ENCODE peak calls at places on chromosomes 13 and 19, in eight cellular contexts. One of them, this sample, is unnamed.

GRCh38 chr13:29868581-29868980 is 18.2 kb upstream of the UBL3 start:
- DNase-seq in skeletal muscle cell: no peak
- DNase-seq in activated CD4-positive, alpha-beta T cell treated with anti-CD3 and anti-CD28 coated beads, Interleukin-2, amount 10 ng/mL, durations not matched to agents 7 days and 5 days: no peak
- DNase-seq in body of pancreas: no peak
- DNase-seq in HT1080: no peak
- DNase-seq in T follicular helper cell: no peak
- DNase-seq in cerebellar nuclear complex: no peak
- DNase-seq in stimulated activated CD4-positive, alpha-beta T cell treated with anti-CD3 and anti-CD28 coated beads, Interleukin-1b, Interleukin-23, amount 100 ng/mL, for 24 hours: no peak
- DNase-seq in this sample: no peak

GRCh38 chr19:47024502-47024901 is 4.9 kb downstream of the NPAS1 start:
- DNase-seq in skeletal muscle cell: no peak
- DNase-seq in activated CD4-positive, alpha-beta T cell treated with anti-CD3 and anti-CD28 coated beads, Interleukin-2, amount 10 ng/mL, durations not matched to agents 7 days and 5 days: no peak
- DNase-seq in body of pancreas: no peak
- DNase-seq in HT1080: no peak
- DNase-seq in T follicular helper cell: no peak
- DNase-seq in cerebellar nuclear complex: no peak
- DNase-seq in stimulated activated CD4-positive, alpha-beta T cell treated with anti-CD3 and anti-CD28 coated beads, Interleukin-1b, Interleukin-23, amount 100 ng/mL, for 24 hours: no peak
- DNase-seq in this sample: no peak

GRCh38 chr13:110978390-110978789 is 63.5 kb upstream of the ANKRD10 start:
- DNase-seq in skeletal muscle cell: no peak
- DNase-seq in activated CD4-positive, alpha-beta T cell treated with anti-CD3 and anti-CD28 coated beads, Interleukin-2, amount 10 ng/mL, durations not matched to agents 7 days and 5 days: no peak
- DNase-seq in body of pancreas: no peak
- DNase-seq in HT1080: no peak
- DNase-seq in T follicular helper cell: no peak
- DNase-seq in cerebellar nuclear complex: no peak
- DNase-seq in stimulated activated CD4-positive, alpha-beta T cell treated with anti-CD3 and anti-CD28 coated beads, Interleukin-1b, Interleukin-23, amount 100 ng/mL, for 24 hours: no peak
- DNase-seq in this sample: no peak

GRCh38 chr13:75489502-75490263 is 7.7 kb upstream of the TBC1D4 start:
- DNase-seq in skeletal muscle cell: no peak
- DNase-seq in activated CD4-positive, alpha-beta T cell treated with anti-CD3 and anti-CD28 coated beads, Interleukin-2, amount 10 ng/mL, durations not matched to agents 7 days and 5 days: no peak
- DNase-seq in body of pancreas: peak; percentile 53
- DNase-seq in HT1080: peak; percentile 46
- DNase-seq in T follicular helper cell: no peak
- DNase-seq in cerebellar nuclear complex: no peak
- DNase-seq in stimulated activated CD4-positive, alpha-beta T cell treated with anti-CD3 and anti-CD28 coated beads, Interleukin-1b, Interleukin-23, amount 100 ng/mL, for 24 hours: no peak
- DNase-seq in this sample: no peak

GRCh38 chr13:110070511-110071120 is 236.3 kb downstream of the COL4A1 start:
- DNase-seq in skeletal muscle cell: peak; percentile 54
- DNase-seq in activated CD4-positive, alpha-beta T cell treated with anti-CD3 and anti-CD28 coated beads, Interleukin-2, amount 10 ng/mL, durations not matched to agents 7 days and 5 days: no peak
- DNase-seq in body of pancreas: no peak
- DNase-seq in HT1080: peak; percentile 75
- DNase-seq in T follicular helper cell: no peak
- DNase-seq in cerebellar nuclear complex: no peak
- DNase-seq in stimulated activated CD4-positive, alpha-beta T cell treated with anti-CD3 and anti-CD28 coated beads, Interleukin-1b, Interleukin-23, amount 100 ng/mL, for 24 hours: no peak
- DNase-seq in this sample: no peak

GRCh38 chr13:84607614-84608013 is 725.3 kb upstream of the SLITRK1 start:
- DNase-seq in skeletal muscle cell: peak; percentile 73
- DNase-seq in activated CD4-positive, alpha-beta T cell treated with anti-CD3 and anti-CD28 coated beads, Interleukin-2, amount 10 ng/mL, durations not matched to agents 7 days and 5 days: no peak
- DNase-seq in body of pancreas: no peak
- DNase-seq in HT1080: peak; percentile 60
- DNase-seq in T follicular helper cell: no peak
- DNase-seq in cerebellar nuclear complex: no peak
- DNase-seq in stimulated activated CD4-positive, alpha-beta T cell treated with anti-CD3 and anti-CD28 coated beads, Interleukin-1b, Interleukin-23, amount 100 ng/mL, for 24 hours: no peak
- DNase-seq in this sample: no peak

GRCh38 chr13:23673354-23673753 is 103.1 kb downstream of the TNFRSF19 start:
- DNase-seq in skeletal muscle cell: peak; percentile 92
- DNase-seq in activated CD4-positive, alpha-beta T cell treated with anti-CD3 and anti-CD28 coated beads, Interleukin-2, amount 10 ng/mL, durations not matched to agents 7 days and 5 days: no peak
- DNase-seq in body of pancreas: no peak
- DNase-seq in HT1080: peak; percentile 84
- DNase-seq in T follicular helper cell: no peak
- DNase-seq in cerebellar nuclear complex: no peak
- DNase-seq in stimulated activated CD4-positive, alpha-beta T cell treated with anti-CD3 and anti-CD28 coated beads, Interleukin-1b, Interleukin-23, amount 100 ng/mL, for 24 hours: no peak
- DNase-seq in this sample: no peak

GRCh38 chr13:51269039-51269438 is 46.8 kb downstream of the FAM124A start:
- DNase-seq in skeletal muscle cell: no peak
- DNase-seq in activated CD4-positive, alpha-beta T cell treated with anti-CD3 and anti-CD28 coated beads, Interleukin-2, amount 10 ng/mL, durations not matched to agents 7 days and 5 days: no peak
- DNase-seq in body of pancreas: no peak
- DNase-seq in HT1080: no peak
- DNase-seq in T follicular helper cell: no peak
- DNase-seq in cerebellar nuclear complex: no peak
- DNase-seq in stimulated activated CD4-positive, alpha-beta T cell treated with anti-CD3 and anti-CD28 coated beads, Interleukin-1b, Interleukin-23, amount 100 ng/mL, for 24 hours: no peak
- DNase-seq in this sample: no peak

GRCh38 chr13:54965881-54966280 is 1937.3 kb downstream of the OLFM4 start:
- DNase-seq in skeletal muscle cell: no peak
- DNase-seq in activated CD4-positive, alpha-beta T cell treated with anti-CD3 and anti-CD28 coated beads, Interleukin-2, amount 10 ng/mL, durations not matched to agents 7 days and 5 days: no peak
- DNase-seq in body of pancreas: no peak
- DNase-seq in HT1080: peak; percentile 78
- DNase-seq in T follicular helper cell: no peak
- DNase-seq in cerebellar nuclear complex: no peak
- DNase-seq in stimulated activated CD4-positive, alpha-beta T cell treated with anti-CD3 and anti-CD28 coated beads, Interleukin-1b, Interleukin-23, amount 100 ng/mL, for 24 hours: no peak
- DNase-seq in this sample: no peak

GRCh38 chr19:21581646-21582045 is 76.2 kb downstream of the ZNF429 start:
- DNase-seq in skeletal muscle cell: no peak
- DNase-seq in activated CD4-positive, alpha-beta T cell treated with anti-CD3 and anti-CD28 coated beads, Interleukin-2, amount 10 ng/mL, durations not matched to agents 7 days and 5 days: no peak
- DNase-seq in body of pancreas: peak; percentile 76
- DNase-seq in HT1080: no peak
- DNase-seq in T follicular helper cell: no peak
- DNase-seq in cerebellar nuclear complex: peak; percentile 74
- DNase-seq in stimulated activated CD4-positive, alpha-beta T cell treated with anti-CD3 and anti-CD28 coated beads, Interleukin-1b, Interleukin-23, amount 100 ng/mL, for 24 hours: no peak
- DNase-seq in this sample: no peak

GRCh38 chr13:98975822-98976261 is 2.0 kb downstream of the DOCK9 start:
- DNase-seq in skeletal muscle cell: no peak
- DNase-seq in activated CD4-positive, alpha-beta T cell treated with anti-CD3 and anti-CD28 coated beads, Interleukin-2, amount 10 ng/mL, durations not matched to agents 7 days and 5 days: no peak
- DNase-seq in body of pancreas: no peak
- DNase-seq in HT1080: peak; percentile 54
- DNase-seq in T follicular helper cell: no peak
- DNase-seq in cerebellar nuclear complex: no peak
- DNase-seq in stimulated activated CD4-positive, alpha-beta T cell treated with anti-CD3 and anti-CD28 coated beads, Interleukin-1b, Interleukin-23, amount 100 ng/mL, for 24 hours: no peak
- DNase-seq in this sample: no peak

GRCh38 chr19:10260141-10260584 is 8.1 kb downstream of the MRPL4 start:
- DNase-seq in skeletal muscle cell: no peak
- DNase-seq in activated CD4-positive, alpha-beta T cell treated with anti-CD3 and anti-CD28 coated beads, Interleukin-2, amount 10 ng/mL, durations not matched to agents 7 days and 5 days: no peak
- DNase-seq in body of pancreas: no peak
- DNase-seq in HT1080: no peak
- DNase-seq in T follicular helper cell: no peak
- DNase-seq in cerebellar nuclear complex: no peak
- DNase-seq in stimulated activated CD4-positive, alpha-beta T cell treated with anti-CD3 and anti-CD28 coated beads, Interleukin-1b, Interleukin-23, amount 100 ng/mL, for 24 hours: no peak
- DNase-seq in this sample: no peak

GRCh38 chr19:44212865-44213346 is 574 bp downstream of the ZNF227 start:
- DNase-seq in skeletal muscle cell: no peak
- DNase-seq in activated CD4-positive, alpha-beta T cell treated with anti-CD3 and anti-CD28 coated beads, Interleukin-2, amount 10 ng/mL, durations not matched to agents 7 days and 5 days: no peak
- DNase-seq in body of pancreas: no peak
- DNase-seq in HT1080: peak; percentile 57
- DNase-seq in T follicular helper cell: no peak
- DNase-seq in cerebellar nuclear complex: no peak
- DNase-seq in stimulated activated CD4-positive, alpha-beta T cell treated with anti-CD3 and anti-CD28 coated beads, Interleukin-1b, Interleukin-23, amount 100 ng/mL, for 24 hours: no peak
- DNase-seq in this sample: no peak

GRCh38 chr13:43360911-43361605 is 337.7 kb downstream of the DNAJC15 start:
- DNase-seq in skeletal muscle cell: no peak
- DNase-seq in activated CD4-positive, alpha-beta T cell treated with anti-CD3 and anti-CD28 coated beads, Interleukin-2, amount 10 ng/mL, durations not matched to agents 7 days and 5 days: no peak
- DNase-seq in body of pancreas: no peak
- DNase-seq in HT1080: peak; percentile 60
- DNase-seq in T follicular helper cell: no peak
- DNase-seq in cerebellar nuclear complex: no peak
- DNase-seq in stimulated activated CD4-positive, alpha-beta T cell treated with anti-CD3 and anti-CD28 coated beads, Interleukin-1b, Interleukin-23, amount 100 ng/mL, for 24 hours: no peak
- DNase-seq in this sample: no peak

GRCh38 chr19:13935765-13936486 is 2.3 kb downstream of the PODNL1 start:
- DNase-seq in skeletal muscle cell: no peak
- DNase-seq in activated CD4-positive, alpha-beta T cell treated with anti-CD3 and anti-CD28 coated beads, Interleukin-2, amount 10 ng/mL, durations not matched to agents 7 days and 5 days: no peak
- DNase-seq in body of pancreas: no peak
- DNase-seq in HT1080: no peak
- DNase-seq in T follicular helper cell: no peak
- DNase-seq in cerebellar nuclear complex: no peak
- DNase-seq in stimulated activated CD4-positive, alpha-beta T cell treated with anti-CD3 and anti-CD28 coated beads, Interleukin-1b, Interleukin-23, amount 100 ng/mL, for 24 hours: no peak
- DNase-seq in this sample: no peak

GRCh38 chr13:99926014-99926731 is 45.4 kb downstream of the ZIC5 start:
- DNase-seq in skeletal muscle cell: no peak
- DNase-seq in activated CD4-positive, alpha-beta T cell treated with anti-CD3 and anti-CD28 coated beads, Interleukin-2, amount 10 ng/mL, durations not matched to agents 7 days and 5 days: no peak
- DNase-seq in body of pancreas: peak; percentile 52
- DNase-seq in HT1080: peak; percentile 42
- DNase-seq in T follicular helper cell: no peak
- DNase-seq in cerebellar nuclear complex: no peak
- DNase-seq in stimulated activated CD4-positive, alpha-beta T cell treated with anti-CD3 and anti-CD28 coated beads, Interleukin-1b, Interleukin-23, amount 100 ng/mL, for 24 hours: no peak
- DNase-seq in this sample: no peak

GRCh38 chr13:44148159-44148929 is 225.3 kb upstream of the SERP2 start:
- DNase-seq in skeletal muscle cell: peak; percentile 51
- DNase-seq in activated CD4-positive, alpha-beta T cell treated with anti-CD3 and anti-CD28 coated beads, Interleukin-2, amount 10 ng/mL, durations not matched to agents 7 days and 5 days: no peak
- DNase-seq in body of pancreas: no peak
- DNase-seq in HT1080: peak; percentile 59
- DNase-seq in T follicular helper cell: no peak
- DNase-seq in cerebellar nuclear complex: no peak
- DNase-seq in stimulated activated CD4-positive, alpha-beta T cell treated with anti-CD3 and anti-CD28 coated beads, Interleukin-1b, Interleukin-23, amount 100 ng/mL, for 24 hours: no peak
- DNase-seq in this sample: no peak

GRCh38 chr19:45439569-45440258 is 16.0 kb upstream of the ERCC1 start:
- DNase-seq in skeletal muscle cell: no peak
- DNase-seq in activated CD4-positive, alpha-beta T cell treated with anti-CD3 and anti-CD28 coated beads, Interleukin-2, amount 10 ng/mL, durations not matched to agents 7 days and 5 days: peak; percentile 80
- DNase-seq in body of pancreas: peak; percentile 85
- DNase-seq in HT1080: peak; percentile 69
- DNase-seq in T follicular helper cell: peak; percentile 75
- DNase-seq in cerebellar nuclear complex: peak; percentile 49
- DNase-seq in stimulated activated CD4-positive, alpha-beta T cell treated with anti-CD3 and anti-CD28 coated beads, Interleukin-1b, Interleukin-23, amount 100 ng/mL, for 24 hours: peak; percentile 58
- DNase-seq in this sample: no peak

GRCh38 chr13:28268800-28269223 is 130.5 kb downstream of the PAN3 start:
- DNase-seq in skeletal muscle cell: no peak
- DNase-seq in activated CD4-positive, alpha-beta T cell treated with anti-CD3 and anti-CD28 coated beads, Interleukin-2, amount 10 ng/mL, durations not matched to agents 7 days and 5 days: no peak
- DNase-seq in body of pancreas: no peak
- DNase-seq in HT1080: no peak
- DNase-seq in T follicular helper cell: no peak
- DNase-seq in cerebellar nuclear complex: no peak
- DNase-seq in stimulated activated CD4-positive, alpha-beta T cell treated with anti-CD3 and anti-CD28 coated beads, Interleukin-1b, Interleukin-23, amount 100 ng/mL, for 24 hours: no peak
- DNase-seq in this sample: no peak

GRCh38 chr19:38869160-38869835 is 8.8 kb downstream of the RINL start:
- DNase-seq in skeletal muscle cell: no peak
- DNase-seq in activated CD4-positive, alpha-beta T cell treated with anti-CD3 and anti-CD28 coated beads, Interleukin-2, amount 10 ng/mL, durations not matched to agents 7 days and 5 days: peak; percentile 43
- DNase-seq in body of pancreas: peak; percentile 59
- DNase-seq in HT1080: no peak
- DNase-seq in T follicular helper cell: no peak
- DNase-seq in cerebellar nuclear complex: no peak
- DNase-seq in stimulated activated CD4-positive, alpha-beta T cell treated with anti-CD3 and anti-CD28 coated beads, Interleukin-1b, Interleukin-23, amount 100 ng/mL, for 24 hours: no peak
- DNase-seq in this sample: no peak

GRCh38 chr13:93881418-93881817 is 598.1 kb downstream of the DCT start:
- DNase-seq in skeletal muscle cell: no peak
- DNase-seq in activated CD4-positive, alpha-beta T cell treated with anti-CD3 and anti-CD28 coated beads, Interleukin-2, amount 10 ng/mL, durations not matched to agents 7 days and 5 days: no peak
- DNase-seq in body of pancreas: no peak
- DNase-seq in HT1080: no peak
- DNase-seq in T follicular helper cell: no peak
- DNase-seq in cerebellar nuclear complex: no peak
- DNase-seq in stimulated activated CD4-positive, alpha-beta T cell treated with anti-CD3 and anti-CD28 coated beads, Interleukin-1b, Interleukin-23, amount 100 ng/mL, for 24 hours: no peak
- DNase-seq in this sample: no peak

GRCh38 chr19:45814851-45815481 is at the start of gene RSPH6A:
- DNase-seq in skeletal muscle cell: no peak
- DNase-seq in activated CD4-positive, alpha-beta T cell treated with anti-CD3 and anti-CD28 coated beads, Interleukin-2, amount 10 ng/mL, durations not matched to agents 7 days and 5 days: no peak
- DNase-seq in body of pancreas: no peak
- DNase-seq in HT1080: no peak
- DNase-seq in T follicular helper cell: no peak
- DNase-seq in cerebellar nuclear complex: no peak
- DNase-seq in stimulated activated CD4-positive, alpha-beta T cell treated with anti-CD3 and anti-CD28 coated beads, Interleukin-1b, Interleukin-23, amount 100 ng/mL, for 24 hours: no peak
- DNase-seq in this sample: no peak

GRCh38 chr19:1266818-1267440 is 2.2 kb upstream of the CIRBP start:
- DNase-seq in skeletal muscle cell: no peak
- DNase-seq in activated CD4-positive, alpha-beta T cell treated with anti-CD3 and anti-CD28 coated beads, Interleukin-2, amount 10 ng/mL, durations not matched to agents 7 days and 5 days: peak; percentile 66
- DNase-seq in body of pancreas: peak; percentile 77
- DNase-seq in HT1080: peak; percentile 48
- DNase-seq in T follicular helper cell: no peak
- DNase-seq in cerebellar nuclear complex: no peak
- DNase-seq in stimulated activated CD4-positive, alpha-beta T cell treated with anti-CD3 and anti-CD28 coated beads, Interleukin-1b, Interleukin-23, amount 100 ng/mL, for 24 hours: no peak
- DNase-seq in this sample: no peak

GRCh38 chr13:37701972-37702371 is 103.4 kb upstream of the POSTN start:
- DNase-seq in skeletal muscle cell: peak; percentile 96
- DNase-seq in activated CD4-positive, alpha-beta T cell treated with anti-CD3 and anti-CD28 coated beads, Interleukin-2, amount 10 ng/mL, durations not matched to agents 7 days and 5 days: no peak
- DNase-seq in body of pancreas: no peak
- DNase-seq in HT1080: peak; percentile 81
- DNase-seq in T follicular helper cell: no peak
- DNase-seq in cerebellar nuclear complex: no peak
- DNase-seq in stimulated activated CD4-positive, alpha-beta T cell treated with anti-CD3 and anti-CD28 coated beads, Interleukin-1b, Interleukin-23, amount 100 ng/mL, for 24 hours: no peak
- DNase-seq in this sample: no peak

GRCh38 chr13:74132152-74132767 is 1.9 kb downstream of the KLF12 start:
- DNase-seq in skeletal muscle cell: no peak
- DNase-seq in activated CD4-positive, alpha-beta T cell treated with anti-CD3 and anti-CD28 coated beads, Interleukin-2, amount 10 ng/mL, durations not matched to agents 7 days and 5 days: peak; percentile 51
- DNase-seq in body of pancreas: peak; percentile 10
- DNase-seq in HT1080: no peak
- DNase-seq in T follicular helper cell: peak; percentile 40
- DNase-seq in cerebellar nuclear complex: peak; percentile 9
- DNase-seq in stimulated activated CD4-positive, alpha-beta T cell treated with anti-CD3 and anti-CD28 coated beads, Interleukin-1b, Interleukin-23, amount 100 ng/mL, for 24 hours: no peak
- DNase-seq in this sample: no peak

GRCh38 chr13:44040070-44040753 is 160.5 kb downstream of the LACC1 start:
- DNase-seq in skeletal muscle cell: no peak
- DNase-seq in activated CD4-positive, alpha-beta T cell treated with anti-CD3 and anti-CD28 coated beads, Interleukin-2, amount 10 ng/mL, durations not matched to agents 7 days and 5 days: no peak
- DNase-seq in body of pancreas: no peak
- DNase-seq in HT1080: no peak
- DNase-seq in T follicular helper cell: no peak
- DNase-seq in cerebellar nuclear complex: no peak
- DNase-seq in stimulated activated CD4-positive, alpha-beta T cell treated with anti-CD3 and anti-CD28 coated beads, Interleukin-1b, Interleukin-23, amount 100 ng/mL, for 24 hours: no peak
- DNase-seq in this sample: no peak

GRCh38 chr19:32676186-32676894 is 692 bp downstream of the RGS9BP start:
- DNase-seq in skeletal muscle cell: no peak
- DNase-seq in activated CD4-positive, alpha-beta T cell treated with anti-CD3 and anti-CD28 coated beads, Interleukin-2, amount 10 ng/mL, durations not matched to agents 7 days and 5 days: no peak
- DNase-seq in body of pancreas: peak; percentile 43
- DNase-seq in HT1080: no peak
- DNase-seq in T follicular helper cell: no peak
- DNase-seq in cerebellar nuclear complex: no peak
- DNase-seq in stimulated activated CD4-positive, alpha-beta T cell treated with anti-CD3 and anti-CD28 coated beads, Interleukin-1b, Interleukin-23, amount 100 ng/mL, for 24 hours: no peak
- DNase-seq in this sample: no peak

GRCh38 chr13:50617134-50617721 is 226.3 kb downstream of the DLEU7 start:
- DNase-seq in skeletal muscle cell: peak; percentile 83
- DNase-seq in activated CD4-positive, alpha-beta T cell treated with anti-CD3 and anti-CD28 coated beads, Interleukin-2, amount 10 ng/mL, durations not matched to agents 7 days and 5 days: no peak
- DNase-seq in body of pancreas: no peak
- DNase-seq in HT1080: peak; percentile 98
- DNase-seq in T follicular helper cell: no peak
- DNase-seq in cerebellar nuclear complex: no peak
- DNase-seq in stimulated activated CD4-positive, alpha-beta T cell treated with anti-CD3 and anti-CD28 coated beads, Interleukin-1b, Interleukin-23, amount 100 ng/mL, for 24 hours: no peak
- DNase-seq in this sample: no peak

GRCh38 chr13:68019901-68020300 is 789.8 kb upstream of the PCDH9 start:
- DNase-seq in skeletal muscle cell: no peak
- DNase-seq in activated CD4-positive, alpha-beta T cell treated with anti-CD3 and anti-CD28 coated beads, Interleukin-2, amount 10 ng/mL, durations not matched to agents 7 days and 5 days: no peak
- DNase-seq in body of pancreas: no peak
- DNase-seq in HT1080: no peak
- DNase-seq in T follicular helper cell: no peak
- DNase-seq in cerebellar nuclear complex: no peak
- DNase-seq in stimulated activated CD4-positive, alpha-beta T cell treated with anti-CD3 and anti-CD28 coated beads, Interleukin-1b, Interleukin-23, amount 100 ng/mL, for 24 hours: no peak
- DNase-seq in this sample: no peak

GRCh38 chr13:79549355-79550106 is 68.6 kb downstream of the NDFIP2 start:
- DNase-seq in skeletal muscle cell: no peak
- DNase-seq in activated CD4-positive, alpha-beta T cell treated with anti-CD3 and anti-CD28 coated beads, Interleukin-2, amount 10 ng/mL, durations not matched to agents 7 days and 5 days: no peak
- DNase-seq in body of pancreas: no peak
- DNase-seq in HT1080: no peak
- DNase-seq in T follicular helper cell: no peak
- DNase-seq in cerebellar nuclear complex: no peak
- DNase-seq in stimulated activated CD4-positive, alpha-beta T cell treated with anti-CD3 and anti-CD28 coated beads, Interleukin-1b, Interleukin-23, amount 100 ng/mL, for 24 hours: no peak
- DNase-seq in this sample: no peak

GRCh38 chr13:80962855-80963254 is 621.9 kb upstream of the SPRY2 start:
- DNase-seq in skeletal muscle cell: peak; percentile 17
- DNase-seq in activated CD4-positive, alpha-beta T cell treated with anti-CD3 and anti-CD28 coated beads, Interleukin-2, amount 10 ng/mL, durations not matched to agents 7 days and 5 days: no peak
- DNase-seq in body of pancreas: no peak
- DNase-seq in HT1080: peak; percentile 8
- DNase-seq in T follicular helper cell: no peak
- DNase-seq in cerebellar nuclear complex: no peak
- DNase-seq in stimulated activated CD4-positive, alpha-beta T cell treated with anti-CD3 and anti-CD28 coated beads, Interleukin-1b, Interleukin-23, amount 100 ng/mL, for 24 hours: no peak
- DNase-seq in this sample: no peak

GRCh38 chr19:49590971-49591730 is at the start of gene PRR12:
- DNase-seq in skeletal muscle cell: no peak
- DNase-seq in activated CD4-positive, alpha-beta T cell treated with anti-CD3 and anti-CD28 coated beads, Interleukin-2, amount 10 ng/mL, durations not matched to agents 7 days and 5 days: peak; percentile 73
- DNase-seq in body of pancreas: peak; percentile 68
- DNase-seq in HT1080: peak; percentile 70
- DNase-seq in T follicular helper cell: peak; percentile 59
- DNase-seq in cerebellar nuclear complex: peak; percentile 29
- DNase-seq in stimulated activated CD4-positive, alpha-beta T cell treated with anti-CD3 and anti-CD28 coated beads, Interleukin-1b, Interleukin-23, amount 100 ng/mL, for 24 hours: no peak
- DNase-seq in this sample: no peak

This sample was measured in SK-N-MC.